ENCODE peak calls at places on chromosomes 5 and 9, in ten cellular contexts. T is HFFc6; P is activated CD8-positive, alpha-beta memory T cell treated with anti-CD3 and anti-CD28 coated beads for 4 hours; V is COR-L47; S is Daoy; Y is neuronal stem cell; J is ovary; C is CD8-positive, alpha-beta memory T cell; D is D341Med; L is HuH-7.5. R is an unnamed sample.

GRCh38 chr5:63053019-63053638 is 474.5 kb downstream of the LRRC70 start:
- DNase-seq in T (no peak), P (no peak), V (no peak), S (no peak), Y (no peak), J (peak), C (no peak), D (no peak), L (no peak), R (no peak)

GRCh38 chr9:137786511-137786920 is 91.1 kb upstream of the CACNA1B start:
- DNase-seq in T (peak), P (no peak), V (no peak), S (no peak), Y (no peak), J (no peak), C (no peak), D (no peak), L (no peak), R (no peak)

GRCh38 chr5:173963107-173963506 is 25.9 kb upstream of the C5orf47 start:
- DNase-seq in T (peak), P (no peak), V (no peak), S (peak), Y (no peak), J (no peak), C (no peak), D (no peak), L (no peak), R (no peak)

GRCh38 chr5:65926276-65926761 is at the start of gene ERBIN:
- DNase-seq in T (peak), P (peak), V (peak), S (peak), Y (peak), J (peak), C (peak), D (peak), L (peak), R (peak)

GRCh38 chr5:55934117-55934613 is 60.6 kb downstream of the IL6ST start:
- DNase-seq in T (no peak), P (no peak), V (no peak), S (no peak), Y (no peak), J (no peak), C (no peak), D (no peak), L (peak), R (no peak)

GRCh38 chr5:14491505-14491904 is 90.1 kb upstream of the OTULINL start:
- DNase-seq in T (peak), P (no peak), V (no peak), S (no peak), Y (no peak), J (no peak), C (no peak), D (no peak), L (no peak), R (no peak)

GRCh38 chr5:22889714-22890113 is 36.6 kb upstream of the CDH12 start:
- DNase-seq in T (no peak), P (no peak), V (peak), S (no peak), Y (no peak), J (no peak), C (no peak), D (no peak), L (no peak), R (no peak)

GRCh38 chr5:135340568-135340967 is 58.5 kb downstream of the MACROH2A1 start:
- DNase-seq in T (no peak), P (no peak), V (no peak), S (no peak), Y (no peak), J (no peak), C (no peak), D (no peak), L (no peak), R (no peak)

GRCh38 chr5:172904643-172905345 is 54.4 kb upstream of the RPL26L1 start:
- DNase-seq in T (peak), P (no peak), V (peak), S (peak), Y (no peak), J (peak), C (no peak), D (no peak), L (peak), R (no peak)

GRCh38 chr9:34517185-34517584 is 5.6 kb downstream of the ENHO start:
- DNase-seq in T (no peak), P (no peak), V (no peak), S (no peak), Y (no peak), J (no peak), C (no peak), D (no peak), L (no peak), R (no peak)

GRCh38 chr5:89399553-89399952 is 516.6 kb upstream of the MEF2C start:
- DNase-seq in T (no peak), P (no peak), V (no peak), S (no peak), Y (no peak), J (no peak), C (no peak), D (no peak), L (no peak), R (no peak)

GRCh38 chr5:160289721-160290120 is 22.6 kb downstream of the CCNJL start:
- DNase-seq in T (no peak), P (no peak), V (no peak), S (no peak), Y (no peak), J (no peak), C (no peak), D (no peak), L (no peak), R (no peak)

GRCh38 chr5:144187699-144188294 is 17.1 kb downstream of the KCTD16 start:
- DNase-seq in T (peak), P (peak), V (peak), S (peak), Y (no peak), J (no peak), C (peak), D (no peak), L (peak), R (peak)

GRCh38 chr9:129506892-129507291 is 114.0 kb downstream of the C9orf50 start:
- DNase-seq in T (no peak), P (no peak), V (no peak), S (peak), Y (no peak), J (no peak), C (no peak), D (no peak), L (no peak), R (no peak)

GRCh38 chr9:115098226-115098965 is 19.6 kb downstream of the TNC start:
- DNase-seq in T (no peak), P (no peak), V (no peak), S (no peak), Y (no peak), J (no peak), C (no peak), D (no peak), L (no peak), R (no peak)

GRCh38 chr9:133368249-133368881 is 7.5 kb downstream of the SURF4 start:
- DNase-seq in T (no peak), P (no peak), V (no peak), S (no peak), Y (no peak), J (no peak), C (no peak), D (no peak), L (no peak), R (no peak)

R was measured in T-helper 9 cell.